ENCODE peak calls at places on chromosomes 11 and 22, in five cellular contexts. One of them, this sample, is unnamed.

GRCh38 chr11:106495046-106495445 is 417.6 kb downstream of the AASDHPPT start:
- DNase-seq in MM.1S: no peak
- DNase-seq in fibroblast of pulmonary artery: peak
- DNase-seq in PC-3: peak
- DNase-seq in mucosa of descending colon: no peak
- DNase-seq in this sample: no peak

GRCh38 chr11:65290448-65291165 is 24.1 kb upstream of the CDC42EP2 start:
- DNase-seq in mucosa of descending colon: peak
- DNase-seq in MM.1S: no peak
- DNase-seq in PC-3: peak
- DNase-seq in fibroblast of pulmonary artery: peak
- DNase-seq in this sample: peak

GRCh38 chr11:9853929-9854557 is 190.2 kb downstream of the SWAP70 start:
- DNase-seq in mucosa of descending colon: no peak
- DNase-seq in fibroblast of pulmonary artery: peak
- DNase-seq in MM.1S: no peak
- DNase-seq in PC-3: no peak
- DNase-seq in this sample: no peak

GRCh38 chr11:46338636-46338987 is 8.7 kb upstream of the DGKZ start:
- DNase-seq in fibroblast of pulmonary artery: no peak
- DNase-seq in MM.1S: no peak
- DNase-seq in PC-3: peak
- DNase-seq in mucosa of descending colon: no peak
- DNase-seq in this sample: no peak

GRCh38 chr11:129260750-129261149 is 68.6 kb upstream of the ARHGAP32 start:
- DNase-seq in PC-3: no peak
- DNase-seq in MM.1S: no peak
- DNase-seq in fibroblast of pulmonary artery: peak
- DNase-seq in mucosa of descending colon: no peak
- DNase-seq in this sample: no peak

GRCh38 chr11:45766469-45766868 is 38.5 kb upstream of the SLC35C1 start:
- DNase-seq in mucosa of descending colon: no peak
- DNase-seq in fibroblast of pulmonary artery: no peak
- DNase-seq in MM.1S: no peak
- DNase-seq in PC-3: no peak
- DNase-seq in this sample: no peak

GRCh38 chr11:416757-417621 is 2.2 kb upstream of the SIGIRR start:
- DNase-seq in MM.1S: no peak
- DNase-seq in fibroblast of pulmonary artery: peak
- DNase-seq in mucosa of descending colon: peak
- DNase-seq in PC-3: peak
- DNase-seq in this sample: peak

GRCh38 chr22:24077416-24077815 is 66.3 kb downstream of the CABIN1 start:
- DNase-seq in MM.1S: no peak
- DNase-seq in PC-3: no peak
- DNase-seq in mucosa of descending colon: no peak
- DNase-seq in fibroblast of pulmonary artery: no peak
- DNase-seq in this sample: no peak

GRCh38 chr22:39669432-39669831 is 98.9 kb downstream of the CACNA1I start:
- DNase-seq in mucosa of descending colon: no peak
- DNase-seq in PC-3: no peak
- DNase-seq in fibroblast of pulmonary artery: no peak
- DNase-seq in MM.1S: no peak
- DNase-seq in this sample: no peak

GRCh38 chr22:31289335-31289734 is 3.0 kb downstream of the PIK3IP1 start:
- DNase-seq in MM.1S: no peak
- DNase-seq in mucosa of descending colon: peak
- DNase-seq in PC-3: no peak
- DNase-seq in fibroblast of pulmonary artery: no peak
- DNase-seq in this sample: no peak

GRCh38 chr22:38715176-38715764 is 9.5 kb downstream of the GTPBP1 start:
- DNase-seq in PC-3: no peak
- DNase-seq in fibroblast of pulmonary artery: no peak
- DNase-seq in MM.1S: no peak
- DNase-seq in mucosa of descending colon: no peak
- DNase-seq in this sample: no peak

GRCh38 chr11:65112551-65113360 is 1.1 kb downstream of the TM7SF2 start:
- DNase-seq in fibroblast of pulmonary artery: peak
- DNase-seq in PC-3: peak
- DNase-seq in mucosa of descending colon: peak
- DNase-seq in MM.1S: peak
- DNase-seq in this sample: peak

GRCh38 chr11:121894581-121894980 is 221.4 kb downstream of the BLID start:
- DNase-seq in mucosa of descending colon: no peak
- DNase-seq in fibroblast of pulmonary artery: no peak
- DNase-seq in PC-3: peak
- DNase-seq in MM.1S: no peak
- DNase-seq in this sample: no peak

GRCh38 chr11:112051768-112052167 is 22.0 kb downstream of the PIH1D2 start:
- DNase-seq in PC-3: no peak
- DNase-seq in mucosa of descending colon: no peak
- DNase-seq in fibroblast of pulmonary artery: no peak
- DNase-seq in MM.1S: no peak
- DNase-seq in this sample: no peak

GRCh38 chr11:57191308-57191707 is 9.6 kb downstream of the LRRC55 start:
- DNase-seq in fibroblast of pulmonary artery: no peak
- DNase-seq in PC-3: no peak
- DNase-seq in MM.1S: no peak
- DNase-seq in mucosa of descending colon: no peak
- DNase-seq in this sample: no peak

GRCh38 chr11:111942826-111943225 is 5.7 kb downstream of the DIXDC1 start:
- DNase-seq in fibroblast of pulmonary artery: peak
- DNase-seq in MM.1S: no peak
- DNase-seq in PC-3: no peak
- DNase-seq in mucosa of descending colon: no peak
- DNase-seq in this sample: no peak

GRCh38 chr11:67054851-67055523 is 1.7 kb upstream of the RHOD start:
- DNase-seq in mucosa of descending colon: peak
- DNase-seq in PC-3: peak
- DNase-seq in MM.1S: peak
- DNase-seq in fibroblast of pulmonary artery: peak
- DNase-seq in this sample: no peak

GRCh38 chr11:11659567-11660341 is 37.9 kb upstream of the GALNT18 start:
- DNase-seq in MM.1S: no peak
- DNase-seq in PC-3: no peak
- DNase-seq in mucosa of descending colon: no peak
- DNase-seq in fibroblast of pulmonary artery: no peak
- DNase-seq in this sample: peak

GRCh38 chr11:11663907-11664306 is 42.1 kb upstream of the GALNT18 start:
- DNase-seq in mucosa of descending colon: no peak
- DNase-seq in MM.1S: no peak
- DNase-seq in PC-3: no peak
- DNase-seq in fibroblast of pulmonary artery: no peak
- DNase-seq in this sample: no peak

GRCh38 chr11:11662578-11662977 is 40.8 kb upstream of the GALNT18 start:
- DNase-seq in PC-3: no peak
- DNase-seq in mucosa of descending colon: no peak
- DNase-seq in MM.1S: no peak
- DNase-seq in fibroblast of pulmonary artery: no peak
- DNase-seq in this sample: no peak

GRCh38 chr11:11660351-11660750 is 38.5 kb upstream of the GALNT18 start:
- DNase-seq in MM.1S: no peak
- DNase-seq in mucosa of descending colon: no peak
- DNase-seq in PC-3: no peak
- DNase-seq in fibroblast of pulmonary artery: no peak
- DNase-seq in this sample: no peak

DNA sequence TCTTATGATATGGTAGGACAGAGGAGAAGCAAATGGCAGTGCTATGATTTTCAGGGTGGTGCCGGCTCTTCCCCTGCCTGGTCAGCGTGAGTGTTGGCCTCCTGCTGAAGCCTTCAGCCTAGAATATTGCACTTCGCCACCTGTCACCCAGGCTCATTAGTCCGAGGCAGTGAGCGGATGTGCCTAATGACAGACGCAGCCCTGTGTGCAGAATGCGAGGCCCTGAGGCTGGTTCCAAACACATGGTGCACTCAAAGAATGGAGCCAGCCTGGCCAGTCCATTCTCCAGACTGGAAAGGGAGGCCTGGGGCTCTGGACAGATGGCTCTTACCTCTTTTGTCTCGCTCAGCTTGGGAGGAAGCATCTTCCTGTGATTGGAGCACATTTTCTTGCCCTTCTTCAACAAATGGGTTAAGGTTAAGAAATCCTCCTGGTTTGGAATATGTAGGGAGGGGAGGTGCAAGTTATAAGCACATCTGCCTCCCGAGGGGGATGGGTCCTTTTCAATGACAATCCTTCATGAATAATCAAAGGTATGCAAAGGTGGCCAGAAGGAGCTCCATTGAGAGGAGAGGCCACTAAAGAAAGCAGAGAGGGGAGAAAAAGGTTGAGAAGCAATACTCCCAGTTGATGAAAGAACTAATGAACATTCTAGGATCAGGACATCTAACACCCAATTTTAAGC is 39.7 kb upstream of the GALNT18 start:
- DNase-seq in MM.1S: no peak
- DNase-seq in fibroblast of pulmonary artery: no peak
- DNase-seq in mucosa of descending colon: no peak
- DNase-seq in PC-3: no peak
- DNase-seq in this sample: no peak
- H3K4me3 ChIP-seq in MM.1S: no peak
- H3K4me3 ChIP-seq in fibroblast of pulmonary artery: no peak
- H3K4me3 ChIP-seq in mucosa of descending colon: no peak
- H3K4me3 ChIP-seq in PC-3: no peak
- H3K4me3 ChIP-seq in this sample: no peak

GRCh38 chr11:70662691-70663098 is 264.4 kb downstream of the CTTN start:
- DNase-seq in MM.1S: no peak
- DNase-seq in mucosa of descending colon: no peak
- DNase-seq in PC-3: no peak
- DNase-seq in fibroblast of pulmonary artery: no peak
- DNase-seq in this sample: no peak

GRCh38 chr11:70663815-70664214 is 265.5 kb downstream of the CTTN start:
- DNase-seq in mucosa of descending colon: no peak
- DNase-seq in fibroblast of pulmonary artery: no peak
- DNase-seq in MM.1S: no peak
- DNase-seq in PC-3: no peak
- DNase-seq in this sample: no peak

GRCh38 chr11:70660059-70660888 is 261.9 kb downstream of the CTTN start:
- DNase-seq in mucosa of descending colon: no peak
- DNase-seq in PC-3: no peak
- DNase-seq in MM.1S: no peak
- DNase-seq in fibroblast of pulmonary artery: no peak
- DNase-seq in this sample: no peak

GRCh38 chr11:70660889-70661197 is 262.5 kb downstream of the CTTN start:
- DNase-seq in MM.1S: no peak
- DNase-seq in mucosa of descending colon: no peak
- DNase-seq in fibroblast of pulmonary artery: no peak
- DNase-seq in PC-3: no peak
- DNase-seq in this sample: no peak

DNA sequence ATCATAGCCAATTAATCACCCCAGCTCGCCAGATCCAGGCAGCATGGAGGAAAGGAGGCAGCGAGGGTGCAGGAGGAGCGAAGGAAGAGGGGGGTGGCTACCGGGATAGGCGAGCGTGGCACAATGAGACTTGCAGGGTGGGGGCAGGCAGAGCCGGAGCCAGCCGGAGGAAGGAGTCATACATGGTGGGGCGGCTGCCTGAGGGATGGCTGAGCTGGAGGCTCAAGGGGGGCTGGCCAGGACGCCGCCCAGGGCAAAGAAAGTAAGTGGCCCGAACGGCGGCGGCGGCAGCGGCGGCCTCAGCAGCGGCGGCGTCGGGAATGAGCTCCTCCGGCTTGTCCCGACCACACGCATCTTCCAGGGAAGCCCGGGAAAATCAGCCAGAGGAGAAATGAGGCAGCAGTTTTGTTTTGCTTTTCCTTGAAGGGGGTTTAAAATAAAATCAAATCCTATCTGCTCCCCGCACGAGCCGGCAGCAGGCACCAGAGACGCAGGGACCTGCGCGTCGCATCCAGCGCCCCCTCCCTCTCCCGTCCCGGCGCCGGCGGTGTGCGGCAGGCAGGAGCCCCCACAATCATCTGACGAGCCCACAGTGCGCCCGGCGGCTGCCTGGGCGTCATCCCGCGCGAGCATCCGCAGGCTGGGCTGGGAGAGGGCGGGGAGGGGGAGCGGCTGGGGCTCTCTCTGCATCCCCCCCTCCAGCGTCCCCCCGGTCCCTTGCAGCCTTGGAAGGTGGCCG is 263.6 kb downstream of the CTTN start:
- DNase-seq in MM.1S: no peak
- DNase-seq in fibroblast of pulmonary artery: no peak
- DNase-seq in PC-3: no peak
- DNase-seq in mucosa of descending colon: no peak
- DNase-seq in this sample: no peak
- H3K4me3 ChIP-seq in MM.1S: no peak
- H3K4me3 ChIP-seq in fibroblast of pulmonary artery: no peak
- H3K4me3 ChIP-seq in PC-3: no peak
- H3K4me3 ChIP-seq in mucosa of descending colon: no peak
- H3K4me3 ChIP-seq in this sample: no peak

GRCh38 chr11:118572914-118573550 is 823 bp downstream of the ARCN1 start:
- DNase-seq in MM.1S: peak
- DNase-seq in PC-3: peak
- DNase-seq in mucosa of descending colon: no peak
- DNase-seq in fibroblast of pulmonary artery: peak
- DNase-seq in this sample: peak

GRCh38 chr11:118572075-118572913 is at the start of gene ARCN1:
- DNase-seq in fibroblast of pulmonary artery: peak
- DNase-seq in PC-3: peak
- DNase-seq in mucosa of descending colon: peak
- DNase-seq in MM.1S: peak
- DNase-seq in this sample: peak

GRCh38 chr11:118570787-118571186 is 1.4 kb upstream of the ARCN1 start:
- DNase-seq in fibroblast of pulmonary artery: no peak
- DNase-seq in MM.1S: no peak
- DNase-seq in mucosa of descending colon: no peak
- DNase-seq in PC-3: no peak
- DNase-seq in this sample: no peak

GRCh38 chr11:118569670-118570069 is 2.5 kb upstream of the ARCN1 start:
- DNase-seq in PC-3: no peak
- DNase-seq in fibroblast of pulmonary artery: no peak
- DNase-seq in mucosa of descending colon: no peak
- DNase-seq in MM.1S: no peak
- DNase-seq in this sample: no peak

GRCh38 chr11:118574636-118575035 is 2.4 kb downstream of the ARCN1 start:
- DNase-seq in fibroblast of pulmonary artery: no peak
- DNase-seq in mucosa of descending colon: no peak
- DNase-seq in MM.1S: no peak
- DNase-seq in PC-3: no peak
- DNase-seq in this sample: no peak
- H3K4me3 ChIP-seq in fibroblast of pulmonary artery: peak
- H3K4me3 ChIP-seq in mucosa of descending colon: no peak
- H3K4me3 ChIP-seq in MM.1S: no peak
- H3K4me3 ChIP-seq in PC-3: peak
- H3K4me3 ChIP-seq in this sample: peak

GRCh38 chr11:27640954-27641353 is 59.3 kb downstream of the BDNF start:
- DNase-seq in PC-3: no peak
- DNase-seq in mucosa of descending colon: no peak
- DNase-seq in fibroblast of pulmonary artery: no peak
- DNase-seq in MM.1S: no peak
- DNase-seq in this sample: no peak

DNA sequence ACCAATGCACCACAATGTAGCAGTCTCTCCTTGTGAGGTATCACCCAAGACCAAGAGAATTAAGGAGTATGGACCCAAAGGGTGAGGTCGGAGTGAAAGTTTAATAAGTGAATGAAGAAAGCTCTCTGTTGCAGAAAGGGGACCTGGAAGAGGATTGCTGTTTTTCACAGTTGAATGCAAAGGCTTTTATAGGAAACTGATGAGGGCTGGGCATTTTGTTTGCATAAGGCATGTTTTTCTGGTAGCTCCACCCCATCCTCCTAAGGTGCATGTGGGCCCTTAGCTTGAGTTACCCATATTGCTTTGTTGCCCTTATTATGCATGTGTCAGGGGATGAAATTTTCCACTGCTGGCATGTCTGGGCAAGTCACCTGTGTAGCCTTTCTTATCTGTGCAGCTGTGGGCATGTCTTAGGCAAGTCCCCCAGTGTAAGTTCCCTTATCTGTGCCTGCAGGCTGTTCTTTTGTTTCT is 64.7 kb downstream of the BDNF start:
- DNase-seq in fibroblast of pulmonary artery: peak
- DNase-seq in MM.1S: no peak
- DNase-seq in mucosa of descending colon: no peak
- DNase-seq in PC-3: no peak
- DNase-seq in this sample: no peak
- H3K4me3 ChIP-seq in fibroblast of pulmonary artery: no peak
- H3K4me3 ChIP-seq in MM.1S: no peak
- H3K4me3 ChIP-seq in mucosa of descending colon: no peak
- H3K4me3 ChIP-seq in PC-3: no peak
- H3K4me3 ChIP-seq in this sample: no peak